ENCODE peak calls at places on chromosomes 4 and X, in five cellular contexts. M is CD4-positive, alpha-beta T cell; F is pancreas; C is heart right ventricle; I is substantia nigra. T is an unnamed sample.

GRCh38 chrX:138986235-138986634 is 274.7 kb upstream of the FGF13 start:
- DNase-seq in F (no peak), C (no peak), M (no peak), I (no peak), T (no peak)

GRCh38 chr4:28007693-28008092 is 1147.1 kb downstream of the STIM2 start:
- DNase-seq in I (no peak), C (no peak), F (no peak), M (no peak), T (no peak)

GRCh38 chrX:38803286-38803608 is 2.0 kb downstream of the MID1IP1 start:
- DNase-seq in I (no peak), F (no peak), C (no peak), M (no peak), T (no peak)

GRCh38 chr4:43983610-43984009 is 465.0 kb downstream of the KCTD8 start:
- DNase-seq in F (no peak), C (no peak), M (no peak), I (no peak), T (no peak)

GRCh38 chrX:1045680-1046314 is 166.7 kb downstream of the CRLF2 start:
- DNase-seq in F (no peak), M (no peak), C (no peak), I (no peak), T (no peak)

GRCh38 chrX:123803331-123803983 is 56.4 kb upstream of the XIAP start:
- DNase-seq in C (peak; percentile 24), I (no peak), F (no peak), M (peak; percentile 2), T (peak; percentile 41)

GRCh38 chr4:71449878-71450277 is 111.1 kb downstream of the SLC4A4 start:
- DNase-seq in I (no peak), F (no peak), M (no peak), C (no peak), T (no peak)

GRCh38 chr4:91113130-91113706 is 986.0 kb downstream of the CCSER1 start:
- DNase-seq in I (no peak), M (no peak), C (no peak), F (no peak), T (no peak)

GRCh38 chrX:80817002-80817401 is 7.3 kb upstream of the BRWD3 start:
- DNase-seq in I (no peak), M (no peak), C (no peak), F (no peak), T (no peak)

GRCh38 chr4:1868293-1868692 is 2.9 kb upstream of the NSD2 start:
- DNase-seq in M (no peak), F (no peak), C (no peak), I (no peak), T (no peak)

GRCh38 chr4:120399846-120400245 is 333.2 kb upstream of the MAD2L1 start:
- DNase-seq in I (no peak), M (no peak), C (no peak), F (no peak), T (no peak)

GRCh38 chr4:111960241-111960667 is 185.0 kb upstream of the FAM241A start:
- DNase-seq in F (no peak), M (no peak), C (no peak), I (no peak), T (no peak)

GRCh38 chr4:122917731-122918130 is 4.7 kb downstream of the NUDT6 start:
- DNase-seq in M (no peak), F (no peak), C (no peak), I (no peak), T (no peak)

GRCh38 chrX:113947548-113947947 is 636.3 kb upstream of the HTR2C start:
- DNase-seq in F (no peak), M (no peak), C (no peak), I (no peak), T (no peak)

GRCh38 chr4:21593268-21594002 is 355.1 kb downstream of the KCNIP4 start:
- DNase-seq in C (no peak), I (no peak), M (no peak), F (no peak), T (no peak)

GRCh38 chrX:153460826-153461225 is 9.6 kb downstream of the HAUS7 start:
- DNase-seq in C (peak; percentile 29), M (peak; percentile 50), I (no peak), F (no peak), T (no peak)

GRCh38 chr4:115332078-115332477 is 218.7 kb upstream of the NDST4 start:
- DNase-seq in C (no peak), I (no peak), F (no peak), M (no peak), T (no peak)

GRCh38 chrX:116204947-116205346 is 34.4 kb downstream of the AGTR2 start:
- DNase-seq in F (no peak), I (no peak), C (no peak), M (no peak), T (no peak)

GRCh38 chrX:30580641-30581040 is 3.1 kb upstream of the TASL start:
- DNase-seq in C (no peak), I (no peak), F (no peak), M (no peak), T (no peak)

GRCh38 chr4:8830611-8831200 is 40.9 kb downstream of the HMX1 start:
- DNase-seq in F (no peak), C (no peak), M (no peak), I (no peak), T (peak; percentile 4)

DNA sequence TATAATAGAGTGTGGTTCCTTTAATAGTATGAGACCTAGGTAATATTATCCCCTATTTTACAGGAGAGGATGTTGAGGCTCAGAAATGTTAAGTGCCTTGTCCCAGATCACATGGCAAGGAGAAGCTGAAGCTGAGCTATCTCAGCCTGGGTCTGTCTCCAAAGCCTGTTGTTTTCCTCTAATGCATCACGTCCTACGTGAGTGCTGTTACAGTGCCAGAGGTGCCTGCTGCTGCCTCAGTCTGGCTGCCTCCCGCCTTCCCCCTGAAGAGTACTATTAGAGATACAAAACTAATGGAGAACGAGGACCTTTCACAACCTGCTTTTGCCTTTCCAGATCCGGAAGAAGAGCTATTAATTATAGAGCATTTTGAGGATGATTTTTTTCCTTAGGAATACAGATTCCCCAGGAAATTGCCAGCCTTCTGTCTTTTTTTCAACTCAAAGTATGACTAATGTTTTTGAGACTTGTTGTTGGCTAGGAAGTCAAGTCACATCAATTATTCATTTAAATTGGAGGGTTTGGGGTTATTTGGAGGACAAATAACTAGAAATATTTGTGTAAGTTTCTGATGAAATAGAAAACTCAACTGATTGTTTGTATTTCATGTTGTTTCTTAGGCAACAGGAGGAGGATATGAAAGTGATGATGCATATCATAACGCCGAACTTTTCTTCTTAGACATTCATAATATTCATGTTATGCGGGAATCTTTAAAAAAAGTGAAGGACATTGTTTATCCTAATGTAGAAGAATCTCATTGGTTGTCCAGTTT is 43.9 kb upstream of the MTMR1 start:
- DNase-seq in F (no peak), I (no peak), C (peak; percentile 5), M (no peak), T (no peak)
- H3K27ac ChIP-seq in F (no peak overlapping the region), I (no peak overlapping the region), C (no peak overlapping the region), M (no peak overlapping the region), T (no peak overlapping the region)

GRCh38 chrX:112769034-112769433 is 71.6 kb downstream of the AMOT start:
- DNase-seq in C (no peak), F (no peak), I (no peak), M (no peak), T (no peak)
- H3K27ac ChIP-seq in C (no peak overlapping the region), F (no peak overlapping the region), I (no peak overlapping the region), M (no peak overlapping the region), T (no peak overlapping the region)

DNA sequence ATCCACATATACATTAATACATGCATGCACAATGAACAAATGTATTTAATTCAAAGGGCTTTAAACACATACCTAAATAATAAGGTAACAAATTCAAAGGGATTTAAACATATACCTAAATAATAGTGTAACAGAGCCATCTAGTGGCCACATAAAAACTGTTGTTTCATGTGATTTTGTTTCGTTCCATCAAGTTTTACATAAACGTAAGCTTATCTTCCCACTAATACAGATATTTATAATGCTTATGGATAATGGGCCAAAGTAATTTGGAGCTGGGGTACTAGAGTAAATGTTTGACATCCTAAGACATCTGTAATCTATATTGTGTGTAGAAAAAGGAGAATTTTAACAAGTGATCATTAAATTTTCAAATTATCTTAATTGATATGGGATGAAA is 82.3 kb downstream of the PRSS12 start:
- DNase-seq in M (no peak), F (no peak), I (no peak), C (no peak), T (no peak)
- H3K27ac ChIP-seq in M (no peak overlapping the region), F (no peak overlapping the region), I (no peak overlapping the region), C (no peak overlapping the region), T (no peak overlapping the region)

GRCh38 chrX:68932611-68933010 is 103.8 kb downstream of the EFNB1 start:
- DNase-seq in I (no peak), C (peak; percentile 31), M (no peak), F (no peak), T (no peak)
- H3K27ac ChIP-seq in I (no peak overlapping the region), C (peak overlapping the region; percentile 65), M (no peak overlapping the region), F (no peak overlapping the region), T (peak overlapping the region; percentile 64)

GRCh38 chr4:182893490-182893889 is 23.7 kb downstream of the DCTD start:
- DNase-seq in I (no peak), F (no peak), C (no peak), M (no peak), T (peak; percentile 71)
- H3K27ac ChIP-seq in I (no peak overlapping the region), F (no peak overlapping the region), C (no peak overlapping the region), M (no peak overlapping the region), T (no peak overlapping the region)

GRCh38 chr4:13276357-13276756 is 207.8 kb downstream of the RAB28 start:
- DNase-seq in C (no peak), M (no peak), F (no peak), I (no peak), T (no peak)
- H3K27ac ChIP-seq in C (no peak overlapping the region), M (no peak overlapping the region), F (no peak overlapping the region), I (no peak overlapping the region), T (no peak overlapping the region)

GRCh38 chrX:136354201-136354600 is 53.4 kb downstream of the ADGRG4 start:
- DNase-seq in M (no peak), I (no peak), C (no peak), F (no peak), T (no peak)

GRCh38 chrX:136347706-136348105 is 46.9 kb downstream of the ADGRG4 start:
- DNase-seq in F (no peak), C (no peak), M (no peak), I (no peak), T (no peak)

DNA sequence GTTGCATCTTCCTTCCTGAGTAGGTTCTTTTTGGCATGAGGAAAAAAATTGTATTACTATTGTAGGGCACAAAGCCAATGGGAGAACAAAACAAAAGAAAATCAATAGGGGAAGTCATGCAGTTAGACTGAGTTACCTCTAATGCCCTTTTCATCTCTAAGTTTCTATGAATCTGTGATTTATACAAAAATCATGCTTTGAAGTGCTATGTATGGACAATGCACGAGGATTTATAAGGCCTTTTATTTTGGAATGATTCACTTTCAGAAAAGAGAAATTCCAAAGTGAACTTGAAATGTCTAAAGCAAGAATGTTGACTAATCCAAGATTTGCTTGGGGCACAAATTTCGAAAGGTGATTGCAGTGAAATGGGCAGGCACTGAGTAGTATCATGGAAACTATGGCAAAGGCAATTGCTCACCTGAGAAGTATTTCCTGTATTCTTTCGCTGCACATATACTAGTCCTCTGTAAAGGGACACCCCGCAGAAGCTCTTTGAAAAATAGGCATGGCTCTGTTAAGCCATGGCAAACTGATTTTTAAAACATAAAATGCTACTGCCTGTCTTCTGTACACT is 52.8 kb downstream of the ADGRG4 start:
- DNase-seq in C (no peak), I (no peak), F (no peak), M (no peak), T (no peak)
- H3K27ac ChIP-seq in C (no peak overlapping the region), I (no peak overlapping the region), F (no peak overlapping the region), M (no peak overlapping the region), T (no peak overlapping the region)

GRCh38 chrX:68894142-68894512 is 65.3 kb downstream of the EFNB1 start:
- DNase-seq in F (no peak), I (no peak), C (no peak), M (no peak), T (peak; percentile 39)
- H3K27ac ChIP-seq in F (no peak overlapping the region), I (peak overlapping the region; percentile 72), C (peak overlapping the region; percentile 91), M (no peak overlapping the region), T (peak overlapping the region; percentile 86)

T was measured in upper lobe of left lung.